ENCODE peak calls at places on chromosome 20, in eight cellular contexts. R, D, G, X, E, Z, K and I are unnamed samples.

GRCh38 chr20:20363449-20364015 is 4.4 kb upstream of the INSM1 start:
- DNase-seq in E (peak; percentile 78), X (peak; percentile 54), R (no peak), D (no peak), K (no peak), G (no peak), Z (peak; percentile 64), I (no peak)

GRCh38 chr20:38162149-38162548 is 2.9 kb downstream of the TGM2 start:
- DNase-seq in G (no peak), Z (no peak), K (no peak), X (no peak), R (no peak), E (no peak), D (no peak), I (no peak)

GRCh38 chr20:22619272-22619671 is 34.9 kb upstream of the FOXA2 start:
- DNase-seq in G (no peak), E (no peak), K (no peak), Z (no peak), R (no peak), X (no peak), D (no peak), I (no peak)

GRCh38 chr20:10488436-10489053 is 53.4 kb downstream of the SLX4IP start:
- DNase-seq in E (no peak), K (no peak), G (no peak), D (no peak), X (no peak), Z (no peak), R (no peak), I (no peak)

GRCh38 chr20:21102252-21102609 is 3.9 kb downstream of the LINC00237 start:
- DNase-seq in Z (no peak), D (no peak), X (peak; percentile 42), R (no peak), K (no peak), E (no peak), G (no peak), I (no peak)

GRCh38 chr20:45883100-45883469 is 2.1 kb downstream of the ZSWIM1 start:
- DNase-seq in K (no peak), D (no peak), E (no peak), X (no peak), Z (no peak), R (no peak), G (no peak), I (no peak)

GRCh38 chr20:19185083-19185482 is 27.4 kb upstream of the SLC24A3 start:
- DNase-seq in E (no peak), G (no peak), D (no peak), Z (no peak), R (no peak), X (no peak), K (no peak), I (no peak)

GRCh38 chr20:865379-865778 is 31.9 kb downstream of the FAM110A start:
- DNase-seq in X (no peak), Z (no peak), E (no peak), R (no peak), G (no peak), K (no peak), D (no peak), I (no peak)

GRCh38 chr20:32203556-32204484 is 3.7 kb downstream of the PLAGL2 start:
- DNase-seq in E (no peak), R (no peak), K (peak; percentile 64), Z (no peak), G (no peak), D (no peak), X (no peak), I (no peak)

GRCh38 chr20:10863337-10864060 is 189.7 kb upstream of the JAG1 start:
- DNase-seq in D (no peak), E (no peak), K (peak; percentile 93), Z (no peak), R (no peak), X (no peak), G (no peak), I (no peak)

GRCh38 chr20:11849976-11850670 is 67.6 kb upstream of the BTBD3 start:
- DNase-seq in D (no peak), G (no peak), K (peak; percentile 84), R (no peak), E (no peak), X (no peak), Z (no peak), I (no peak)

GRCh38 chr20:58102252-58102651 is 126.2 kb downstream of the ANKRD60 start:
- DNase-seq in E (no peak), Z (no peak), D (no peak), X (no peak), G (no peak), R (no peak), K (no peak), I (no peak)

GRCh38 chr20:19540401-19540800 is 217.7 kb upstream of the RIN2 start:
- DNase-seq in E (no peak), G (no peak), D (no peak), X (no peak), Z (no peak), R (no peak), K (peak; percentile 15), I (no peak)

GRCh38 chr20:17562804-17563305 is 7.0 kb upstream of the DSTN start:
- DNase-seq in E (no peak), Z (no peak), G (no peak), X (no peak), K (peak; percentile 81), R (no peak), D (no peak), I (no peak)

GRCh38 chr20:50346372-50347347 is 156.0 kb downstream of the CEBPB start:
- DNase-seq in D (peak; percentile 91), G (no peak), K (peak; percentile 91), E (peak; percentile 92), Z (no peak), X (no peak), R (no peak), I (peak; percentile 94)

GRCh38 chr20:57207251-57207650 is 59.2 kb downstream of the BMP7 start:
- DNase-seq in R (no peak), D (no peak), Z (no peak), E (no peak), G (no peak), K (no peak), X (no peak), I (no peak)

GRCh38 chr20:440636-441035 is 21.7 kb downstream of the TBC1D20 start:
- DNase-seq in E (no peak), R (peak; percentile 65), D (no peak), Z (no peak), G (no peak), K (peak; percentile 26), X (no peak), I (no peak)

GRCh38 chr20:11810316-11811130 is 107.2 kb upstream of the BTBD3 start:
- DNase-seq in X (no peak), D (no peak), E (peak; percentile 79), G (no peak), Z (no peak), K (peak; percentile 74), R (no peak), I (no peak)

GRCh38 chr20:48283470-48284110 is 498.3 kb upstream of the SULF2 start:
- DNase-seq in X (no peak), R (no peak), K (peak; percentile 96), Z (peak; percentile 18), D (peak; percentile 50), G (no peak), E (no peak), I (no peak)

GRCh38 chr20:14691994-14692393 is 354.6 kb upstream of the FLRT3 start:
- DNase-seq in X (no peak), R (no peak), G (no peak), Z (no peak), E (no peak), D (no peak), K (no peak), I (no peak)

GRCh38 chr20:63639093-63639860 is 12.4 kb upstream of the GMEB2 start:
- DNase-seq in X (no peak), R (no peak), D (no peak), Z (no peak), K (no peak), E (no peak), G (peak; percentile 60), I (no peak)

GRCh38 chr20:45153147-45153546 is 21.6 kb upstream of the PI3 start:
- DNase-seq in R (no peak), D (no peak), X (no peak), G (no peak), Z (no peak), K (no peak), E (no peak), I (no peak)

GRCh38 chr20:3751664-3752385 is 15.7 kb downstream of the ADISSP start:
- DNase-seq in X (peak; percentile 29), G (peak; percentile 61), E (peak; percentile 75), R (no peak), Z (peak; percentile 76), D (no peak), K (peak; percentile 20), I (peak; percentile 58)

GRCh38 chr20:49104365-49104648 is 58.2 kb downstream of the CSE1L start:
- DNase-seq in R (no peak), E (peak; percentile 5), G (no peak), D (no peak), X (peak; percentile 30), K (no peak), Z (no peak), I (no peak)

GRCh38 chr20:3119044-3119443 is 34.5 kb upstream of the AVP start:
- DNase-seq in Z (no peak), K (no peak), X (no peak), D (no peak), G (no peak), R (no peak), E (no peak), I (no peak)

GRCh38 chr20:39066464-39066863 is 104.3 kb downstream of the DHX35 start:
- DNase-seq in X (peak; percentile 87), E (no peak), Z (no peak), R (no peak), K (no peak), D (no peak), G (no peak), I (no peak)

GRCh38 chr20:3043381-3043780 is at the start of gene GNRH2:
- DNase-seq in E (no peak), K (no peak), Z (no peak), D (no peak), R (no peak), G (no peak), X (no peak), I (no peak)

GRCh38 chr20:33475381-33476160 is 14.3 kb upstream of the CBFA2T2 start:
- DNase-seq in R (no peak), X (peak; percentile 27), D (no peak), K (no peak), G (no peak), E (peak; percentile 82), Z (peak; percentile 69), I (no peak)

GRCh38 chr20:40424695-40425094 is 264.3 kb downstream of the MAFB start:
- DNase-seq in E (no peak), D (no peak), R (no peak), X (no peak), K (no peak), Z (no peak), G (no peak), I (no peak)

GRCh38 chr20:42204261-42204660 is 586.1 kb upstream of the CHD6 start:
- DNase-seq in X (peak; percentile 15), E (no peak), G (no peak), Z (peak; percentile 57), D (no peak), K (peak; percentile 0), R (no peak), I (no peak)